ENCODE peak calls at places on chromosomes 5 and 9, in six cellular contexts. Q is heart right ventricle, L is aorta, E is upper lobe of left lung, J is left lung, A is GM23248. S is an unnamed sample. For H3K4me1, the result is how much of the 10 kb centered on the place peaks cover.

GRCh38 chr5:120164037-120164436 is 300.1 kb upstream of the PRR16 start:
- DNase-seq in Q (no peak), L (no peak), E (no peak), J (no peak), A (no peak), S (no peak)

GRCh38 chr9:137924761-137925369 is 47.3 kb downstream of the CACNA1B start:
- DNase-seq in Q (no peak), L (no peak), E (no peak), J (no peak), A (no peak), S (no peak)

GRCh38 chr9:109923371-109923770 is 143.4 kb downstream of the PALM2AKAP2 start:
- DNase-seq in Q (no peak), L (no peak), E (no peak), J (no peak), A (no peak), S (no peak)

GRCh38 chr9:96554801-96555566 is 64.7 kb downstream of the CDC14B start:
- DNase-seq in Q (no peak), L (no peak), E (no peak), J (no peak), A (peak), S (no peak)

GRCh38 chr5:166672431-166672830 is 1619.0 kb upstream of the WWC1 start:
- DNase-seq in Q (no peak), L (no peak), E (no peak), J (no peak), A (no peak), S (no peak)

GRCh38 chr5:178895615-178896571 is at the start of gene ZFP2:
- DNase-seq in Q (peak), L (peak), E (peak), J (peak), A (peak), S (peak)

GRCh38 chr5:15992918-15993317 is 186.7 kb downstream of the MARCHF11 start:
- DNase-seq in Q (no peak), L (no peak), E (no peak), J (no peak), A (peak), S (no peak)

GRCh38 chr9:106532616-106533015 is 330.4 kb upstream of the ZNF462 start:
- DNase-seq in Q (no peak), L (no peak), E (peak), J (no peak), A (no peak), S (no peak)

GRCh38 chr5:92969781-92970237 is 611.2 kb downstream of the NR2F1-AS1 start:
- DNase-seq in Q (no peak), L (no peak), E (no peak), J (no peak), A (peak), S (no peak)

GRCh38 chr9:115522928-115523327 is 405.0 kb upstream of the TNC start:
- DNase-seq in Q (no peak), L (no peak), E (no peak), J (no peak), A (no peak), S (no peak)

GRCh38 chr5:59724482-59725392 is 168.8 kb downstream of the PDE4D start:
- DNase-seq in Q (no peak), L (no peak), E (no peak), J (no peak), A (peak), S (peak)

GRCh38 chr9:114382951-114383865 is 4.6 kb downstream of the AKNA start:
- DNase-seq in Q (peak), L (peak), E (peak), J (peak), A (peak), S (no peak)

GRCh38 chr5:145978672-145979071 is 42.3 kb downstream of the SH3RF2 start:
- DNase-seq in Q (peak), L (no peak), E (no peak), J (no peak), A (no peak), S (peak)

GRCh38 chr5:6591671-6592288 is 41.1 kb downstream of the NSUN2 start:
- DNase-seq in Q (no peak), L (no peak), E (no peak), J (no peak), A (no peak), S (no peak)

GRCh38 chr5:89028579-89029272 is 145.7 kb upstream of the MEF2C start:
- DNase-seq in Q (no peak), L (no peak), E (no peak), J (no peak), A (peak), S (no peak)

GRCh38 chr5:141875795-141876627 is 2.2 kb downstream of the PCDH1 start:
- DNase-seq in Q (peak), L (peak), E (peak), J (peak), A (peak), S (no peak)

DNA sequence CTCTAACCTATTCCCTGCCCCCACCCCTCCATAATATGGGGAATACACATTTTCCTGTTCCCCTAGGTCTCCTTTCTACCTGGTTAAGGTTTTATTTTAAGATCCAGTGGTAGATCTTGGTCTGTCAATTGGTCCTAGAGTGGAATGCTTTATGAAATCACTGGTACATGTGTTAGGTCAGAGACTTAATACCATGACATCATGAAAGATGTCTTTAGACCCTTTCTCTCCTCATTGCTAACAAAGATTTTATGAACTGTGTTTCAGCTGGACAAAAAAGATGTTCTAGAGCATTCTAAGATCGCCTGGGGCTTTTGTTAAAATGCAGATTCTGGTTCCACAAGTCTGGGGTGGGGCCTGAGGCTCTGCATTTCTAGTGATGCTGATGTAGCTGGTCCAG is 9.1 kb downstream of the GSN start:
- DNase-seq in Q (no peak), L (no peak), E (no peak), J (no peak), A (no peak), S (no peak)
- H3K4me1 ChIP-seq in Q (under half), L (under half), E (half or more), J (half or more), A (half or more), S (under half)

DNA sequence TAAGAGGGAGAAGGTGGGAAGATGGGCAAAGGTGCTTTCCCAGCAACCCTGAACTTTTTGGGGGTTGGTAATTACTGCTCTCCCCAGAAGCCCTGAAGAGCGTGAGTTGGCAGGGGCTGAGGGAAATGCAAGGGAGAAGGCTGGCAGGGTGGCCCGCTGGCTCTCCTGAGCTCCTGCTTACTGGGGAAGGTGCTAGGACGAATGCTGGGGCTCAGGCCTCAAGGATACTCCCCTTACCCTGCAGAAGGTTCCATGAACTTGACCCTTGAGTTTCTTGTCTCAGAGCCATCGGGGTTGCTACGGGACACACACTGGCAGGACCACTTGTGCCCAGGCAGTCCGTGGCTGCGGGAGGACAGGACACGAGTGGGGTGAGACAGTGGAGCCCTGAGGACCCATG is 1.2 kb downstream of the FAM163B start:
- DNase-seq in Q (no peak), L (peak), E (no peak), J (peak), A (no peak), S (no peak)
- H3K4me1 ChIP-seq in Q (under half), L (under half), E (under half), J (under half), A (under half), S (under half)

DNA sequence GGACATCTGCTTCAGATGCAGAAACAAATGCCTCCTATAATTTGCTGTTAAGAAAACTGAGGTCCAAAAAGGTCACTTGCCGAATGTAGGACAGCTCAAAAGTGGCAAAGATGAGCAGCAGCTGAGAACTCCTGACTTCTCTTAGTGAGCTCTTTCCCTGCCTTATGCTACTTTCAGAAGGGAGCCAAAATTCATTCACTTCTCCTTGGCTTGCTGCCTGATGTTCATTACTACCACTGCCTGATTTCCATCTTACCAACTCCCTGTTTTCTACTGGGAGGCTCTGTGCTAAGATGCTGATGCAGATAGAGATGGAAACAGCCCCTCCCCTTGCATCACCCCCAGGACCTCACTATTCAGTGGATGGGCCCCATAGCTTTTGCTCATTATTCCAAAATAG is 60.1 kb downstream of the SEMA6A start:
- DNase-seq in Q (no peak), L (no peak), E (no peak), J (no peak), A (no peak), S (no peak)
- H3K4me1 ChIP-seq in Q (under half), L (under half), E (under half), J (under half), A (under half), S (under half)

GRCh38 chr9:699396-699795 is 142.1 kb upstream of the DMRT1 start:
- DNase-seq in Q (no peak), L (no peak), E (no peak), J (no peak), A (no peak), S (no peak)
- H3K4me1 ChIP-seq in Q (under half), L (under half), E (under half), J (under half), A (half or more), S (under half)

GRCh38 chr5:170301149-170301548 is 3.6 kb upstream of the LCP2 start:
- DNase-seq in Q (no peak), L (no peak), E (no peak), J (no peak), A (no peak), S (no peak)
- H3K4me1 ChIP-seq in Q (under half), L (under half), E (under half), J (under half), A (under half), S (under half)

GRCh38 chr9:107869111-107869510 is 379.5 kb upstream of the KLF4 start:
- DNase-seq in Q (no peak), L (no peak), E (no peak), J (no peak), A (no peak), S (no peak)

GRCh38 chr9:107866912-107867311 is 377.3 kb upstream of the KLF4 start:
- DNase-seq in Q (no peak), L (no peak), E (no peak), J (no peak), A (peak), S (no peak)

GRCh38 chr9:107870221-107870620 is 380.7 kb upstream of the KLF4 start:
- DNase-seq in Q (no peak), L (no peak), E (no peak), J (no peak), A (no peak), S (no peak)

GRCh38 chr9:107867738-107868137 is 378.2 kb upstream of the KLF4 start:
- DNase-seq in Q (no peak), L (no peak), E (no peak), J (no peak), A (no peak), S (no peak)

DNA sequence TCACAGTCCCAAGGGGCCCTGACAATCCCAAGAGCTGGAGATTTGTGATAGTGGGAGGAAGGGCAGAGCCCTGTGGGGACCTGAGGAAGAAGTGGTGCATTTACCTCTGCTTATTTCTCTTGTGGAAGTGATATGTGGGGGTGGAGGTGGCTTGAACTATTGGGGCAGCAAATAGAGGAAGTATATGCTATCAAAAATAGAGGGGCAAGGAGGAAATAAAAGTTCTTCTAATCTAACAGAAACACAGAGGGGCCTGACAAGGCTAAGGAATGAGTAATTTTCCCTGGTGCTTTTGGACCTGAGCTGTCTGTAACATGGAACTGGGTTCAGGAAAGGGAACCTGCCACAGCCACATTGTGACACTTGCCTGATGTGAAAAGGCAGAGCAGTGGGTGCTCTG is 378.6 kb upstream of the KLF4 start:
- DNase-seq in Q (no peak), L (no peak), E (no peak), J (no peak), A (no peak), S (no peak)
- H3K4me1 ChIP-seq in Q (under half), L (under half), E (under half), J (under half), A (under half), S (under half)

GRCh38 chr9:91809581-91810285 is 140.3 kb downstream of the ROR2 start:
- DNase-seq in Q (no peak), L (peak), E (peak), J (no peak), A (peak), S (no peak)

GRCh38 chr9:91807640-91808246 is 142.3 kb downstream of the ROR2 start:
- DNase-seq in Q (no peak), L (peak), E (no peak), J (no peak), A (no peak), S (no peak)

GRCh38 chr9:91812191-91812590 is 137.8 kb downstream of the ROR2 start:
- DNase-seq in Q (no peak), L (peak), E (peak), J (no peak), A (no peak), S (no peak)

GRCh38 chr9:91811024-91811909 is 138.8 kb downstream of the ROR2 start:
- DNase-seq in Q (no peak), L (peak), E (peak), J (no peak), A (no peak), S (no peak)

GRCh38 chr9:91810286-91810905 is 139.6 kb downstream of the ROR2 start:
- DNase-seq in Q (no peak), L (peak), E (peak), J (no peak), A (no peak), S (no peak)
- H3K4me1 ChIP-seq in Q (under half), L (under half), E (under half), J (under half), A (under half), S (under half)

DNA sequence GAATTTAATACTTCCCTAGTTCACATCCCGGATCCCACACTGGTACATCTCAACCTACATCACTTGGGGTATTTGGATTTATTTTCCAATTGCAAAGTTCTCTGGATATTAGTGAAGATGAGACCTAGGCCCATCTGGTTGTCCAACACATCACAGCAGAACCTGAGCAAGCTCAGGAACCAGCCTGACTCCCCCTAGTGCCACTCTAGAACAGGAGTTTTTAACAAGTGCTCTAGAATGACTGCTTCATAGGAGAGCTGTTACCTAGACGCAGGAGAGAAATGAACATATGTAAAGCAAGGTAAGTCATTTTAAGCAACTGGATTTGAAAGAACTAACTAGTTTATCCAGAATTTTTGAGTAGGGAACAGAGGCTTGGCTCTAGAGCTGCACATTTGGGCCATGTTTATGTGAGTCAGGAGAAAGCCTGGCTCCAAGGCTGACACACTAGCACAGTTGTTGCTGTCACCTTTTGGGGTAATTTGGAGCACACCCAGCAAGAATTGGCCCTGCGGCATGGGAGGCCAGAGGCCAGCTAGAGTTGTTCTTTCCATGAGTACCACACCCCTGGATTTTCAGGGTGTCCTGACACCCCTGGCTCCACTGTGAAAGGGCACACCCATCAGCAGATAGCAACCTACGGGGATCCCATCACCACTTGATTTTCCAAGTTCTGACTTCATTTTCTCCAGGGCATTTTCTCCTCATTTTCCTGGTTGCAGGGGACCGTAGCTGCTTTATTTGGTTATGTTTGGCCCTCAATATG is 110.9 kb upstream of the LPAR1 start:
- DNase-seq in Q (no peak), L (no peak), E (no peak), J (no peak), A (peak), S (peak)
- H3K4me1 ChIP-seq in Q (under half), L (under half), E (under half), J (under half), A (under half), S (under half)

GRCh38 chr5:87211676-87212075 is 56.0 kb upstream of the RASA1 start:
- DNase-seq in Q (no peak), L (no peak), E (no peak), J (no peak), A (no peak), S (no peak)

GRCh38 chr5:87210743-87211142 is 56.9 kb upstream of the RASA1 start:
- DNase-seq in Q (no peak), L (no peak), E (no peak), J (no peak), A (no peak), S (no peak)

GRCh38 chr5:87210076-87210475 is 57.6 kb upstream of the RASA1 start:
- DNase-seq in Q (no peak), L (no peak), E (no peak), J (no peak), A (peak), S (no peak)
- H3K4me1 ChIP-seq in Q (under half), L (under half), E (under half), J (under half), A (under half), S (under half)

GRCh38 chr5:169703803-169704202 is 66.7 kb downstream of the DOCK2 start:
- DNase-seq in Q (no peak), L (no peak), E (no peak), J (no peak), A (peak), S (no peak)
- H3K4me1 ChIP-seq in Q (under half), L (under half), E (under half), J (under half), A (under half), S (under half)